ENCODE peak calls at places on chromosomes 3 and 15, in ten cellular contexts. Y, P, N, R, J, A, Q, X, C and T are unnamed samples.

GRCh38 chr3:109553573-109554371 is 216.4 kb upstream of the DPPA4 start:
- DNase-seq in Y (no peak), P (no peak), N (peak; percentile 81), R (no peak), J (no peak), A (no peak), Q (peak; percentile 18), X (no peak), C (no peak), T (no peak)

GRCh38 chr15:61084944-61085367 is 144.1 kb downstream of the RORA start:
- DNase-seq in Y (no peak), P (no peak), N (no peak), R (peak; percentile 11), J (no peak), A (no peak), Q (no peak), X (no peak), C (peak; percentile 15), T (no peak)

GRCh38 chr3:108437439-108437838 is 73.0 kb downstream of the MYH15 start:
- DNase-seq in Y (no peak), P (peak; percentile 29), N (no peak), R (no peak), J (no peak), A (no peak), Q (no peak), X (no peak), C (no peak), T (peak; percentile 38)

GRCh38 chr3:51968175-51968681 is 974 bp upstream of the PCBP4 start:
- DNase-seq in Y (no peak), P (peak; percentile 62), N (no peak), R (peak; percentile 63), J (no peak), A (no peak), Q (peak; percentile 18), X (no peak), C (no peak), T (no peak)

GRCh38 chr3:50573566-50574279 is 4.4 kb downstream of the HEMK1 start:
- DNase-seq in Y (peak; percentile 39), P (no peak), N (no peak), R (no peak), J (no peak), A (no peak), Q (no peak), X (no peak), C (no peak), T (peak; percentile 48)

GRCh38 chr3:115071611-115072010 is 75.5 kb downstream of the ZBTB20 start:
- DNase-seq in Y (no peak), P (no peak), N (peak; percentile 80), R (no peak), J (no peak), A (no peak), Q (peak; percentile 60), X (no peak), C (no peak), T (no peak)

GRCh38 chr3:70277304-70277703 is 35.1 kb downstream of the MDFIC2 start:
- DNase-seq in Y (no peak), P (peak; percentile 14), N (no peak), R (no peak), J (no peak), A (no peak), Q (no peak), X (no peak), C (no peak), T (no peak)

GRCh38 chr3:43432462-43432861 is 146.1 kb downstream of the SNRK start:
- DNase-seq in Y (no peak), P (no peak), N (no peak), R (no peak), J (no peak), A (no peak), Q (no peak), X (no peak), C (no peak), T (no peak)

GRCh38 chr15:52005748-52006701 is 13.0 kb upstream of the MAPK6 start:
- DNase-seq in Y (no peak), P (no peak), N (peak; percentile 82), R (no peak), J (no peak), A (no peak), Q (peak; percentile 85), X (no peak), C (no peak), T (no peak)

GRCh38 chr15:67042490-67043181 is 22.8 kb upstream of the SMAD3 start:
- DNase-seq in Y (no peak), P (peak; percentile 38), N (peak; percentile 69), R (no peak), J (no peak), A (no peak), Q (peak; percentile 65), X (no peak), C (no peak), T (no peak)

GRCh38 chr3:130787422-130788068 is 40.9 kb upstream of the PIK3R4 start:
- DNase-seq in Y (no peak), P (no peak), N (no peak), R (peak; percentile 38), J (no peak), A (no peak), Q (no peak), X (no peak), C (no peak), T (no peak)

GRCh38 chr3:152779649-152780048 is 55.3 kb upstream of the P2RY1 start:
- DNase-seq in Y (no peak), P (no peak), N (peak; percentile 49), R (no peak), J (no peak), A (no peak), Q (no peak), X (no peak), C (no peak), T (no peak)

DNA sequence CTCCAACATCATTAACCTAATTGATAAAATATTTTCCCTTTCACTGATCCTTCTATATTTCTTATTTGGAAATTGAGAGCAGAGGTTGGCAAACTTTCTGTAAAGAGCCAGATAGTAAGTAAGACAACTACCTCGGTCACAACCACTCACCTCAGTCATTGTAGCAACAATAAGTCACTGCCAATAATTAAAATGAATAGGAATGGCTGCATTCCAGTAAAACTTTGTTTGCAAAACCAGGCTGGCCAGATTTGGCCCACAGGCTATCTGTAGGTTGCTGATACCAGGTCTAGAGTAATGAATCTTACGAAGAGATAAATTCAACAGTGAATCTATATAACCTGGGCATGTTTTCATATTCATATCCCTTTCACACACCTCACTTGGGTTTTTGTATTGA is 316.2 kb upstream of the TBC1D5 start:
- DNase-seq in Y (no peak), P (no peak), N (no peak), R (no peak), J (no peak), A (no peak), Q (no peak), X (no peak), C (no peak), T (no peak)
- H3K9me3 ChIP-seq in Y (no peaks in the 10 kb centered on the region), P (no peaks in the 10 kb centered on the region), N (no peaks in the 10 kb centered on the region), R (no peaks in the 10 kb centered on the region), J (no peaks in the 10 kb centered on the region), A (no peaks in the 10 kb centered on the region), Q (no peaks in the 10 kb centered on the region), X (peaks cover 13% of the 10 kb centered on the region), C (no peaks in the 10 kb centered on the region), T (no peaks in the 10 kb centered on the region)

GRCh38 chr3:4596596-4596995 is 103.4 kb downstream of the ITPR1 start:
- DNase-seq in Y (no peak), P (no peak), N (no peak), R (no peak), J (no peak), A (no peak), Q (no peak), X (no peak), C (no peak), T (no peak)
- H3K4me3 ChIP-seq in Y (no peak overlapping the region), P (no peak overlapping the region), N (no peak overlapping the region), R (no peak overlapping the region), J (no peak overlapping the region), A (no peak overlapping the region), Q (no peak overlapping the region), X (no peak overlapping the region), C (no peak overlapping the region), T (no peak overlapping the region)

GRCh38 chr15:72237286-72238224 is 6.6 kb upstream of the PKM start:
- DNase-seq in Y (peak; percentile 53), P (peak; percentile 80), N (peak; percentile 97), R (no peak), J (peak; percentile 43), A (peak; percentile 90), Q (peak; percentile 98), X (peak; percentile 84), C (peak; percentile 25), T (peak; percentile 75)

GRCh38 chr15:72238586-72238985 is 7.6 kb upstream of the PKM start:
- DNase-seq in Y (no peak), P (no peak), N (no peak), R (no peak), J (no peak), A (no peak), Q (no peak), X (no peak), C (no peak), T (no peak)

GRCh38 chr15:72236381-72237285 is 5.6 kb upstream of the PKM start:
- DNase-seq in Y (no peak), P (no peak), N (no peak), R (no peak), J (no peak), A (no peak), Q (peak; percentile 19), X (no peak), C (no peak), T (no peak)

GRCh38 chr15:72242775-72243370 is 11.9 kb upstream of the PKM start:
- DNase-seq in Y (no peak), P (no peak), N (no peak), R (no peak), J (no peak), A (no peak), Q (no peak), X (no peak), C (no peak), T (no peak)

DNA sequence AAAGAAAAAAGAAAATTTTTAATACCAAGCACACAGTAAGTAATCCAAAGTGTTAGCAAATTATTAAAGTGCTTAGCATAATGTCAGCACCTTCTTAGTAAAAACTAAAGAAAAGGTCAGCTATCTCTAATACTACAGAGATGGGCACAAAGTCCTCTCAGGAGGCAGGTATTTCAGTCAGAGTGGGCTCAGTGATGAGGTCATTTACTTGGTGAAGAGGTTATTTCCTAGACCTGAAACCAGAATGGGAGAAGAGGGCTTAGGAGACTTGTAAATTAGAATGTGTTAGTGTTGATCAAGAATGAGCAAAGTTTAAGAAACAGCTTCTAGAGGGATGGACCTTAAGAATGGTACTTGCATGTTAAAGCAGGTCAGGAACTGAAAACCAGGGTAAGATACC is 8.7 kb upstream of the PKM start:
- DNase-seq in Y (no peak), P (no peak), N (no peak), R (no peak), J (no peak), A (no peak), Q (no peak), X (no peak), C (no peak), T (no peak)
- TF ChIP-seq CTCF in Y (no peak), P (no peak), N (no peak), R (no peak), J (no peak), A (no peak), Q (no peak), X (no peak), C (no peak), T (no peak)

DNA sequence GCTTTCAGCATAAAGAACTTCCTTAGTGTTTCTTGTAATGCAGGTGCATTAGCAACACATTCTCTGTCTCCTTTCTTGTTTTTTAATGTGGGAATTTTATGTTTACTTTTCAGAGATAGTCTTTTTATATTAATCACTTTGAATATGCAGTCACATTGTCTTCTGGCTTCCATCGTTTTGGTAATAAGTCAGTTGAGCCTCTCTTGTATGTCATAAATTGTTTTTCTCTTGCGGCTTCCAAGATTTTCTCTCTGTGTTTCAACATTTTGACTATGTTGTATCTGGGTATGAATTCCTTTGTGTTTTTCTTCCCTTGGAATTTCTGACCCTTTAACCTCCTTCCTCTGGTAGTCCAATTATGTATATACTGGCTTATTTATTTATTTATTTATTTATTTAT is 25.3 kb downstream of the GABRG3 start:
- DNase-seq in Y (no peak), P (no peak), N (no peak), R (no peak), J (no peak), A (no peak), Q (no peak), X (no peak), C (no peak), T (no peak)
- H3K9me3 ChIP-seq in Y (no peaks in the 10 kb centered on the region), P (no peaks in the 10 kb centered on the region), N (peaks cover 3% of the 10 kb centered on the region), R (no peaks in the 10 kb centered on the region), J (no peaks in the 10 kb centered on the region), A (no peaks in the 10 kb centered on the region), Q (peaks cover 4% of the 10 kb centered on the region), X (peaks cover 25% of the 10 kb centered on the region), C (no peaks in the 10 kb centered on the region), T (no peaks in the 10 kb centered on the region)